ENCODE peak calls at places on chromosomes 5 and 9, in nine cellular contexts. One of them, this sample, is unnamed.

GRCh38 chr5:176371621-176372539 is 6.6 kb downstream of the ARL10 start:
- DNase-seq in heart right ventricle: no peak
- DNase-seq in dorsolateral prefrontal cortex: no peak
- DNase-seq in NCI-H2171: no peak
- DNase-seq in heart left ventricle: no peak
- DNase-seq in SK-N-DZ: no peak
- DNase-seq in neural crest cell: no peak
- DNase-seq in astrocyte of the spinal cord: no peak
- DNase-seq in pons: peak
- DNase-seq in this sample: no peak

GRCh38 chr5:37272564-37272963 is 23.4 kb upstream of the CPLANE1 start:
- DNase-seq in SK-N-DZ: no peak
- DNase-seq in dorsolateral prefrontal cortex: no peak
- DNase-seq in heart left ventricle: no peak
- DNase-seq in pons: no peak
- DNase-seq in astrocyte of the spinal cord: peak
- DNase-seq in NCI-H2171: no peak
- DNase-seq in heart right ventricle: no peak
- DNase-seq in neural crest cell: no peak
- DNase-seq in this sample: no peak

GRCh38 chr5:6593148-6594016 is 39.5 kb downstream of the NSUN2 start:
- DNase-seq in heart left ventricle: no peak
- DNase-seq in NCI-H2171: no peak
- DNase-seq in astrocyte of the spinal cord: no peak
- DNase-seq in heart right ventricle: no peak
- DNase-seq in neural crest cell: no peak
- DNase-seq in pons: no peak
- DNase-seq in dorsolateral prefrontal cortex: no peak
- DNase-seq in SK-N-DZ: no peak
- DNase-seq in this sample: no peak

GRCh38 chr5:168607946-168608345 is 28.8 kb upstream of the PANK3 start:
- DNase-seq in SK-N-DZ: no peak
- DNase-seq in dorsolateral prefrontal cortex: no peak
- DNase-seq in NCI-H2171: no peak
- DNase-seq in astrocyte of the spinal cord: no peak
- DNase-seq in pons: no peak
- DNase-seq in neural crest cell: no peak
- DNase-seq in heart left ventricle: no peak
- DNase-seq in heart right ventricle: no peak
- DNase-seq in this sample: no peak

GRCh38 chr5:142065273-142065672 is 43.3 kb upstream of the NDFIP1 start:
- DNase-seq in heart left ventricle: no peak
- DNase-seq in heart right ventricle: no peak
- DNase-seq in neural crest cell: peak
- DNase-seq in dorsolateral prefrontal cortex: peak
- DNase-seq in pons: peak
- DNase-seq in SK-N-DZ: peak
- DNase-seq in astrocyte of the spinal cord: peak
- DNase-seq in NCI-H2171: no peak
- DNase-seq in this sample: peak

GRCh38 chr9:87844471-87844870 is 38.2 kb upstream of the SPATA31E1 start:
- DNase-seq in SK-N-DZ: no peak
- DNase-seq in dorsolateral prefrontal cortex: no peak
- DNase-seq in astrocyte of the spinal cord: no peak
- DNase-seq in NCI-H2171: no peak
- DNase-seq in heart left ventricle: no peak
- DNase-seq in neural crest cell: no peak
- DNase-seq in heart right ventricle: no peak
- DNase-seq in pons: no peak
- DNase-seq in this sample: no peak

GRCh38 chr5:159951387-159951786 is 35.1 kb downstream of the ADRA1B start:
- DNase-seq in astrocyte of the spinal cord: peak
- DNase-seq in dorsolateral prefrontal cortex: no peak
- DNase-seq in neural crest cell: no peak
- DNase-seq in pons: no peak
- DNase-seq in NCI-H2171: no peak
- DNase-seq in heart left ventricle: no peak
- DNase-seq in heart right ventricle: no peak
- DNase-seq in SK-N-DZ: peak
- DNase-seq in this sample: peak

GRCh38 chr9:74872619-74873233 is 15.0 kb downstream of the TRPM6 start:
- DNase-seq in heart left ventricle: no peak
- DNase-seq in pons: no peak
- DNase-seq in dorsolateral prefrontal cortex: no peak
- DNase-seq in astrocyte of the spinal cord: no peak
- DNase-seq in neural crest cell: no peak
- DNase-seq in SK-N-DZ: no peak
- DNase-seq in NCI-H2171: no peak
- DNase-seq in heart right ventricle: no peak
- DNase-seq in this sample: no peak

GRCh38 chr9:132673355-132673754 is 3.1 kb downstream of the GTF3C4 start:
- DNase-seq in pons: no peak
- DNase-seq in NCI-H2171: no peak
- DNase-seq in heart left ventricle: no peak
- DNase-seq in dorsolateral prefrontal cortex: no peak
- DNase-seq in SK-N-DZ: no peak
- DNase-seq in astrocyte of the spinal cord: peak
- DNase-seq in neural crest cell: peak
- DNase-seq in heart right ventricle: no peak
- DNase-seq in this sample: peak

GRCh38 chr5:125914471-125914870 is 508.7 kb upstream of the GRAMD2B start:
- DNase-seq in NCI-H2171: no peak
- DNase-seq in heart left ventricle: no peak
- DNase-seq in pons: no peak
- DNase-seq in dorsolateral prefrontal cortex: no peak
- DNase-seq in SK-N-DZ: no peak
- DNase-seq in heart right ventricle: no peak
- DNase-seq in astrocyte of the spinal cord: peak
- DNase-seq in neural crest cell: no peak
- DNase-seq in this sample: no peak

GRCh38 chr5:87885727-87886126 is 382.9 kb downstream of the TMEM161B start:
- DNase-seq in dorsolateral prefrontal cortex: no peak
- DNase-seq in pons: peak
- DNase-seq in astrocyte of the spinal cord: peak
- DNase-seq in heart right ventricle: no peak
- DNase-seq in SK-N-DZ: no peak
- DNase-seq in NCI-H2171: no peak
- DNase-seq in neural crest cell: no peak
- DNase-seq in heart left ventricle: no peak
- DNase-seq in this sample: no peak

GRCh38 chr5:142364251-142365145 is 39.7 kb upstream of the SPRY4 start:
- DNase-seq in astrocyte of the spinal cord: no peak
- DNase-seq in pons: no peak
- DNase-seq in neural crest cell: no peak
- DNase-seq in SK-N-DZ: peak
- DNase-seq in heart right ventricle: peak
- DNase-seq in dorsolateral prefrontal cortex: no peak
- DNase-seq in NCI-H2171: peak
- DNase-seq in heart left ventricle: peak
- DNase-seq in this sample: peak

GRCh38 chr5:72079288-72079687 is 28.0 kb upstream of the MAP1B start:
- DNase-seq in heart right ventricle: peak
- DNase-seq in astrocyte of the spinal cord: no peak
- DNase-seq in SK-N-DZ: peak
- DNase-seq in neural crest cell: peak
- DNase-seq in dorsolateral prefrontal cortex: no peak
- DNase-seq in NCI-H2171: no peak
- DNase-seq in heart left ventricle: peak
- DNase-seq in pons: no peak
- DNase-seq in this sample: no peak

GRCh38 chr9:127180457-127181314 is 58.3 kb upstream of the ANGPTL2 start:
- DNase-seq in neural crest cell: no peak
- DNase-seq in astrocyte of the spinal cord: no peak
- DNase-seq in pons: no peak
- DNase-seq in heart left ventricle: peak
- DNase-seq in NCI-H2171: no peak
- DNase-seq in dorsolateral prefrontal cortex: peak
- DNase-seq in SK-N-DZ: no peak
- DNase-seq in heart right ventricle: peak
- DNase-seq in this sample: no peak

This sample was measured in SJCRH30.